ENCODE peak calls at places on chromosomes 5 and 9, in nine cellular contexts. W is mesendoderm; G is H7; K is stimulated activated CD8-positive, alpha-beta memory T cell treated with anti-CD3 and anti-CD28 coated beads, Interleukin-4, amount 100 ng/mL, for 4 hours; J is amygdala; O is A549; X is HT1080; M is activated naive CD4-positive, alpha-beta T cell; U is activated T-helper 1 cell treated with Interleukin-2 at 50 U/mL for 16 hours. Y is an unnamed sample.

GRCh38 chr9:114888599-114888998 is 41.8 kb downstream of the TNFSF8 start:
- DNase-seq in W (peak), G (peak), K (no peak), J (no peak), O (no peak), X (no peak), M (no peak), U (no peak), Y (no peak)

GRCh38 chr5:174045470-174046025 is at the start of gene NSG2:
- DNase-seq in W (peak), G (peak), K (no peak), J (peak), O (peak), X (peak), M (no peak), U (no peak), Y (peak)

GRCh38 chr5:114977979-114978573 is 191.6 kb downstream of the TRIM36 start:
- DNase-seq in W (no peak), G (no peak), K (no peak), J (no peak), O (no peak), X (no peak), M (no peak), U (no peak), Y (no peak)

GRCh38 chr9:124695280-124695890 is 75.7 kb downstream of the NR6A1 start:
- DNase-seq in W (no peak), G (no peak), K (no peak), J (no peak), O (no peak), X (peak), M (no peak), U (no peak), Y (no peak)

GRCh38 chr9:116064970-116065369 is 88.6 kb upstream of the PAPPA start:
- DNase-seq in W (no peak), G (no peak), K (no peak), J (no peak), O (no peak), X (no peak), M (no peak), U (no peak), Y (no peak)

GRCh38 chr5:5331838-5332237 is 90.6 kb upstream of the ICE1 start:
- DNase-seq in W (no peak), G (no peak), K (no peak), J (no peak), O (no peak), X (no peak), M (no peak), U (no peak), Y (peak)

GRCh38 chr9:74044844-74045243 is 452.3 kb upstream of the RORB start:
- DNase-seq in W (peak), G (no peak), K (no peak), J (no peak), O (no peak), X (no peak), M (no peak), U (no peak), Y (no peak)

GRCh38 chr9:16289639-16290038 is 580.8 kb downstream of the BNC2 start:
- DNase-seq in W (no peak), G (no peak), K (no peak), J (no peak), O (no peak), X (no peak), M (no peak), U (no peak), Y (no peak)

GRCh38 chr9:19281801-19282200 is 51.3 kb downstream of the DENND4C start:
- DNase-seq in W (no peak), G (no peak), K (no peak), J (no peak), O (no peak), X (no peak), M (no peak), U (no peak), Y (no peak)

GRCh38 chr5:20000416-20000815 is 12.4 kb upstream of the CDH18 start:
- DNase-seq in W (no peak), G (no peak), K (no peak), J (no peak), O (no peak), X (no peak), M (no peak), U (no peak), Y (no peak)

GRCh38 chr5:97508864-97509263 is 325.8 kb upstream of the RIOK2 start:
- DNase-seq in W (peak), G (no peak), K (no peak), J (no peak), O (no peak), X (no peak), M (no peak), U (no peak), Y (no peak)

GRCh38 chr9:116628706-116629105 is 58.4 kb upstream of the TRIM32 start:
- DNase-seq in W (no peak), G (no peak), K (no peak), J (no peak), O (no peak), X (no peak), M (no peak), U (no peak), Y (no peak)

GRCh38 chr5:43033845-43034590 is 6.1 kb downstream of the ANXA2R start:
- DNase-seq in W (peak), G (peak), K (no peak), J (no peak), O (no peak), X (no peak), M (no peak), U (no peak), Y (no peak)

GRCh38 chr9:86043999-86044398 is 55.4 kb downstream of the GOLM1 start:
- DNase-seq in W (peak), G (no peak), K (no peak), J (no peak), O (no peak), X (no peak), M (no peak), U (no peak), Y (no peak)

GRCh38 chr5:133111299-133111698 is 59.5 kb downstream of the HSPA4 start:
- DNase-seq in W (peak), G (peak), K (peak), J (peak), O (peak), X (peak), M (peak), U (peak), Y (peak)

GRCh38 chr9:13806731-13807130 is 507.2 kb downstream of the NFIB start:
- DNase-seq in W (no peak), G (no peak), K (no peak), J (no peak), O (no peak), X (no peak), M (no peak), U (no peak), Y (no peak)

GRCh38 chr5:158824167-158824882 is 275.4 kb downstream of the EBF1 start:
- DNase-seq in W (no peak), G (no peak), K (no peak), J (no peak), O (no peak), X (no peak), M (no peak), U (no peak), Y (no peak)

GRCh38 chr5:57094753-57095683 is 78.8 kb upstream of the GPBP1 start:
- DNase-seq in W (peak), G (no peak), K (no peak), J (no peak), O (no peak), X (peak), M (no peak), U (no peak), Y (no peak)

GRCh38 chr9:134605351-134605968 is 36.1 kb upstream of the COL5A1 start:
- DNase-seq in W (no peak), G (no peak), K (no peak), J (no peak), O (no peak), X (no peak), M (no peak), U (no peak), Y (no peak)

GRCh38 chr5:136036293-136036911 is 7.6 kb downstream of the TGFBI start:
- DNase-seq in W (no peak), G (no peak), K (no peak), J (no peak), O (no peak), X (no peak), M (no peak), U (no peak), Y (no peak)

GRCh38 chr5:13325765-13326164 is 618.7 kb downstream of the DNAH5 start:
- DNase-seq in W (peak), G (no peak), K (no peak), J (no peak), O (no peak), X (peak), M (no peak), U (no peak), Y (no peak)

GRCh38 chr5:126454081-126454480 is 30.9 kb downstream of the GRAMD2B start:
- DNase-seq in W (no peak), G (no peak), K (no peak), J (peak), O (no peak), X (no peak), M (no peak), U (no peak), Y (no peak)

GRCh38 chr5:107919969-107920368 is 249.2 kb upstream of the EFNA5 start:
- DNase-seq in W (no peak), G (no peak), K (no peak), J (no peak), O (no peak), X (no peak), M (no peak), U (no peak), Y (no peak)

GRCh38 chr9:134564431-134565170 is 77.0 kb upstream of the COL5A1 start:
- DNase-seq in W (no peak), G (no peak), K (no peak), J (no peak), O (no peak), X (peak), M (no peak), U (no peak), Y (no peak)

GRCh38 chr5:74016373-74016772 is 390.4 kb downstream of the ARHGEF28 start:
- DNase-seq in W (peak), G (peak), K (no peak), J (no peak), O (no peak), X (no peak), M (no peak), U (no peak), Y (no peak)

GRCh38 chr5:178419196-178419595 is 171.0 kb downstream of the COL23A1 start:
- DNase-seq in W (no peak), G (peak), K (no peak), J (no peak), O (no peak), X (no peak), M (no peak), U (no peak), Y (no peak)

GRCh38 chr9:4182831-4183230 is 117.0 kb downstream of the GLIS3 start:
- DNase-seq in W (no peak), G (no peak), K (no peak), J (no peak), O (no peak), X (no peak), M (no peak), U (no peak), Y (no peak)

Y was measured in cardiac septum.